ENCODE peak calls at places on chromosomes 3 and 15, in ten cellular contexts. K, Y, P, W, S, I, G, E, Z and H are unnamed samples.

GRCh38 chr3:112676659-112677234 is 35.8 kb upstream of the CCDC80 start:
- DNase-seq in K (peak), Y (no peak), P (peak), W (peak), S (peak), I (peak), G (peak), E (peak), Z (peak), H (peak)

GRCh38 chr3:79534732-79535131 is 233.1 kb downstream of the ROBO1 start:
- DNase-seq in K (no peak), Y (no peak), P (no peak), W (no peak), S (no peak), I (no peak), G (no peak), E (no peak), Z (no peak), H (no peak)

GRCh38 chr15:68354923-68355322 is 77.0 kb downstream of the ITGA11 start:
- DNase-seq in K (peak), Y (no peak), P (no peak), W (no peak), S (no peak), I (no peak), G (no peak), E (no peak), Z (no peak), H (no peak)

GRCh38 chr3:16388850-16389411 is 123.9 kb downstream of the OXNAD1 start:
- DNase-seq in K (peak), Y (no peak), P (no peak), W (no peak), S (no peak), I (no peak), G (peak), E (no peak), Z (no peak), H (no peak)

GRCh38 chr3:183766745-183767606 is 58.4 kb downstream of the MAP6D1 start:
- DNase-seq in K (peak), Y (peak), P (peak), W (no peak), S (peak), I (peak), G (peak), E (peak), Z (peak), H (peak)

GRCh38 chr3:128727485-128727884 is 1.5 kb downstream of the RAB7A start:
- DNase-seq in K (no peak), Y (no peak), P (no peak), W (no peak), S (no peak), I (no peak), G (no peak), E (no peak), Z (no peak), H (no peak)

GRCh38 chr15:90222538-90222937 is 11.2 kb downstream of the CIB1 start:
- DNase-seq in K (no peak), Y (no peak), P (no peak), W (no peak), S (no peak), I (no peak), G (no peak), E (no peak), Z (no peak), H (no peak)

GRCh38 chr3:81663114-81663513 is 98.3 kb downstream of the GBE1 start:
- DNase-seq in K (no peak), Y (no peak), P (no peak), W (no peak), S (no peak), I (no peak), G (no peak), E (no peak), Z (no peak), H (no peak)

GRCh38 chr15:38699633-38700230 is 135.1 kb upstream of the RASGRP1 start:
- DNase-seq in K (peak), Y (peak), P (peak), W (peak), S (peak), I (no peak), G (peak), E (no peak), Z (no peak), H (peak)

GRCh38 chr15:73691398-73691797 is 7.2 kb downstream of the CD276 start:
- DNase-seq in K (peak), Y (no peak), P (peak), W (no peak), S (peak), I (no peak), G (no peak), E (no peak), Z (no peak), H (no peak)

GRCh38 chr15:84079885-84080777 is 155.4 kb upstream of the GOLGA6L4 start:
- DNase-seq in K (peak), Y (peak), P (no peak), W (no peak), S (peak), I (peak), G (peak), E (peak), Z (no peak), H (peak)

GRCh38 chr3:138220788-138221187 is 33.7 kb downstream of the ARMC8 start:
- DNase-seq in K (peak), Y (no peak), P (no peak), W (no peak), S (no peak), I (no peak), G (no peak), E (no peak), Z (no peak), H (no peak)

GRCh38 chr3:183958775-183959174 is 58.9 kb downstream of the ABCC5 start:
- DNase-seq in K (no peak), Y (no peak), P (no peak), W (no peak), S (no peak), I (no peak), G (no peak), E (no peak), Z (no peak), H (no peak)

GRCh38 chr15:80599359-80599758 is 95.8 kb upstream of the ABHD17C start:
- DNase-seq in K (peak), Y (no peak), P (no peak), W (no peak), S (no peak), I (no peak), G (no peak), E (no peak), Z (no peak), H (no peak)

GRCh38 chr3:136366289-136366688 is 116.1 kb downstream of the PCCB start:
- DNase-seq in K (peak), Y (no peak), P (no peak), W (no peak), S (no peak), I (no peak), G (peak), E (no peak), Z (no peak), H (no peak)

GRCh38 chr3:148008591-148008990 is 599.4 kb downstream of the ZIC1 start:
- DNase-seq in K (no peak), Y (no peak), P (no peak), W (no peak), S (no peak), I (no peak), G (no peak), E (no peak), Z (no peak), H (no peak)

GRCh38 chr15:67002379-67002778 is 63.0 kb upstream of the SMAD3 start:
- DNase-seq in K (no peak), Y (no peak), P (no peak), W (no peak), S (no peak), I (no peak), G (no peak), E (no peak), Z (no peak), H (no peak)

GRCh38 chr3:197256836-197257444 is 41.5 kb downstream of the DLG1 start:
- DNase-seq in K (peak), Y (peak), P (no peak), W (no peak), S (peak), I (no peak), G (peak), E (no peak), Z (no peak), H (no peak)

GRCh38 chr3:77602722-77603121 is 562.8 kb downstream of the ROBO2 start:
- DNase-seq in K (no peak), Y (no peak), P (no peak), W (no peak), S (no peak), I (no peak), G (no peak), E (no peak), Z (no peak), H (no peak)

GRCh38 chr15:99566157-99566900 is 545 bp downstream of the MEF2A start:
- DNase-seq in K (peak), Y (peak), P (peak), W (no peak), S (peak), I (no peak), G (peak), E (no peak), Z (no peak), H (no peak)

GRCh38 chr3:12345141-12345561 is 56.3 kb downstream of the PPARG start:
- DNase-seq in K (peak), Y (no peak), P (no peak), W (no peak), S (no peak), I (no peak), G (no peak), E (no peak), Z (no peak), H (no peak)

GRCh38 chr3:76997733-76998132 is 42.2 kb upstream of the ROBO2 start:
- DNase-seq in K (no peak), Y (no peak), P (no peak), W (no peak), S (no peak), I (no peak), G (no peak), E (peak), Z (no peak), H (no peak)